ENCODE peak calls at places on chromosomes 7 and 10, in seven cellular contexts. V, M, F, O, U, J and B are unnamed samples. For H3K9me3 and H3K27me3, the result is how much of the 10 kb centered on the place peaks cover.

GRCh38 chr7:1142051-1142635 is 17.9 kb downstream of the ZFAND2A start:
- DNase-seq in V (no peak), J (peak), O (no peak), F (no peak), U (no peak), M (no peak), B (peak)

GRCh38 chr10:82814635-82815034 is 939.6 kb downstream of the NRG3 start:
- DNase-seq in O (no peak), V (no peak), U (no peak), J (no peak), F (no peak), M (no peak), B (peak)

GRCh38 chr7:44177570-44178131 is 11.6 kb downstream of the GCK start:
- DNase-seq in F (no peak), M (no peak), O (no peak), J (no peak), U (no peak), V (no peak), B (peak)

GRCh38 chr10:33381897-33382578 is 47.6 kb upstream of the NRP1 start:
- DNase-seq in M (no peak), O (no peak), V (no peak), F (peak), J (no peak), U (no peak), B (peak)

GRCh38 chr10:50650481-50650880 is 26.7 kb upstream of the SGMS1 start:
- DNase-seq in V (no peak), F (no peak), J (no peak), M (no peak), O (no peak), U (no peak), B (no peak)

GRCh38 chr7:151446412-151446811 is 6.5 kb upstream of the CRYGN start:
- DNase-seq in U (no peak), V (no peak), O (no peak), M (no peak), F (no peak), J (no peak), B (no peak)

GRCh38 chr7:157462840-157463239 is 126.0 kb downstream of the DNAJB6 start:
- DNase-seq in M (no peak), O (no peak), U (no peak), F (no peak), J (no peak), V (no peak), B (no peak)

GRCh38 chr7:24851791-24852190 is 94.5 kb upstream of the GSDME start:
- DNase-seq in F (peak), M (no peak), J (no peak), O (no peak), U (no peak), V (no peak), B (peak)

GRCh38 chr10:127441350-127442219 is 107.5 kb upstream of the NPS start:
- DNase-seq in J (no peak), V (no peak), F (no peak), O (peak), U (no peak), M (no peak), B (no peak)

GRCh38 chr10:35409094-35409582 is 72.8 kb downstream of the CCNY start:
- DNase-seq in O (peak), M (no peak), V (no peak), U (no peak), J (no peak), F (no peak), B (peak)

GRCh38 chr7:158811461-158811860 is 17.8 kb downstream of the ESYT2 start:
- DNase-seq in J (peak), F (no peak), O (peak), M (no peak), V (no peak), U (no peak), B (peak)

GRCh38 chr10:129919358-129919757 is 44.7 kb downstream of the EBF3 start:
- DNase-seq in M (no peak), F (no peak), J (no peak), V (no peak), U (no peak), O (no peak), B (no peak)

GRCh38 chr10:124886195-124886594 is 55.7 kb upstream of the ZRANB1 start:
- DNase-seq in J (no peak), M (no peak), O (no peak), V (no peak), F (no peak), U (no peak), B (peak)

GRCh38 chr10:77532068-77532467 is 105.5 kb downstream of the KCNMA1 start:
- DNase-seq in U (no peak), V (no peak), J (no peak), O (no peak), F (no peak), M (no peak), B (peak)

GRCh38 chr7:131370523-131370968 is 42.9 kb downstream of the MKLN1 start:
- DNase-seq in F (no peak), V (no peak), O (no peak), J (no peak), M (no peak), U (peak), B (peak)

GRCh38 chr7:20870977-20871376 is 84.3 kb upstream of the SP8 start:
- DNase-seq in M (no peak), J (no peak), V (no peak), F (no peak), U (no peak), O (no peak), B (no peak)

GRCh38 chr10:12483996-12484944 is 134.9 kb downstream of the CAMK1D start:
- DNase-seq in M (no peak), V (no peak), F (no peak), O (no peak), J (peak), U (no peak), B (peak)

GRCh38 chr10:98256692-98257091 is 11.3 kb downstream of the LOXL4 start:
- DNase-seq in M (no peak), J (no peak), V (no peak), U (no peak), F (no peak), O (no peak), B (no peak)

GRCh38 chr10:128375171-128375570 is 248.9 kb upstream of the MKI67 start:
- DNase-seq in U (no peak), M (no peak), F (no peak), J (peak), V (no peak), O (no peak), B (no peak)

GRCh38 chr7:156927571-156928405 is 21.7 kb upstream of the NOM1 start:
- DNase-seq in F (no peak), O (no peak), J (no peak), U (no peak), M (no peak), V (no peak), B (no peak)

GRCh38 chr10:96685297-96685696 is 35.0 kb downstream of the PIK3AP1 start:
- DNase-seq in J (no peak), U (no peak), F (no peak), M (no peak), O (no peak), V (no peak), B (peak)

GRCh38 chr10:23099079-23099478 is 3.7 kb downstream of the MSRB2 start:
- DNase-seq in U (no peak), O (no peak), F (no peak), J (no peak), V (no peak), M (no peak), B (no peak)

GRCh38 chr10:46254007-46254383 is 32.8 kb upstream of the ANTXRL start:
- DNase-seq in F (no peak), J (no peak), V (no peak), M (peak), U (no peak), O (no peak), B (no peak)

GRCh38 chr7:96415293-96415940 is 93.5 kb upstream of the SLC25A13 start:
- DNase-seq in O (no peak), M (peak), U (no peak), F (peak), J (peak), V (no peak), B (no peak)

GRCh38 chr10:123402021-123402420 is 247.8 kb downstream of the BUB3 start:
- DNase-seq in J (no peak), F (no peak), V (no peak), U (no peak), O (no peak), M (no peak), B (no peak)

GRCh38 chr7:150993511-150993910 is 2.7 kb downstream of the NOS3 start:
- DNase-seq in M (no peak), O (no peak), F (no peak), J (peak), V (no peak), U (no peak), B (no peak)

GRCh38 chr10:76353124-76353851 is 921.9 kb downstream of the LRMDA start:
- DNase-seq in M (no peak), O (no peak), U (no peak), F (no peak), V (no peak), J (no peak), B (no peak)

GRCh38 chr7:139896831-139897230 is 67.8 kb downstream of the TBXAS1 start:
- DNase-seq in F (no peak), M (no peak), V (no peak), J (peak), O (no peak), U (no peak), B (no peak)

GRCh38 chr7:90708841-90709317 is 112.8 kb downstream of the CDK14 start:
- DNase-seq in V (peak), O (peak), J (no peak), M (peak), F (peak), U (peak), B (peak)

GRCh38 chr10:130782467-130782866 is 529.1 kb downstream of the TCERG1L start:
- DNase-seq in F (peak), V (no peak), U (no peak), M (no peak), O (no peak), J (no peak), B (no peak)

GRCh38 chr10:26408858-26409494 is 29.2 kb upstream of the APBB1IP start:
- DNase-seq in J (no peak), F (no peak), M (no peak), U (no peak), V (no peak), O (no peak), B (no peak)

GRCh38 chr7:154587812-154588211 is 415.1 kb downstream of the PAXIP1 start:
- DNase-seq in V (no peak), O (no peak), U (no peak), F (no peak), J (no peak), M (no peak), B (no peak)

GRCh38 chr7:121582258-121582657 is 186.2 kb upstream of the FAM3C start:
- DNase-seq in F (no peak), V (no peak), M (no peak), U (no peak), J (no peak), O (no peak), B (no peak)

GRCh38 chr7:57399251-57399940 is 50.6 kb upstream of the ZNF716 start:
- DNase-seq in J (no peak), U (no peak), F (no peak), M (no peak), V (no peak), O (no peak), B (no peak)
- H3K9me3 ChIP-seq in J (under half), U (under half), F (half or more), M (under half), V (under half), O (under half), B (under half)

DNA sequence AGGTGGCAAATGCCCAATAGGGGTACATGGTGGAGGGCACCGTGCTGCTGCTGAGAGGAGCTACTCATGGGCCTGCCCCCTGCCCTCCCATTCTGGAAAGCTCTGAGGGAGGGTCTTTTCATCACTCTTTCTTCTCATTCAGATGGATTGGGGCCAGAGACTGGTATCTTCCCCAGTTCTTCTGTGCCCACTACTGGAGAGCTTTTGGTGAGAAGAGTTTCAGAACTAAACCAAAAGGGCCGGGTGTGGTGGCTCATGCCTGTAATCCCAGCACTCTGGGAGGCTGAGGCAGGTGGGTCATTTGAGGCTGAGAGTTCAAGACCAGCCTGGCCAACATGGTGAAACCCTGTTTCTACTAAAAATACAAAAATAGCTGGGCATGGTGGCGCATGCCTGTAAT is 12.5 kb downstream of the ADRA2A start:
- DNase-seq in V (no peak), O (no peak), F (no peak), J (no peak), M (no peak), U (no peak), B (no peak)
- H3K27me3 ChIP-seq in V (under half), O (under half), F (under half), J (under half), M (under half), U (under half), B (under half)

GRCh38 chr7:28607179-28607578 is 194.9 kb downstream of the CREB5 start:
- DNase-seq in V (no peak), U (no peak), O (no peak), M (no peak), F (no peak), J (no peak), B (peak)

GRCh38 chr7:28599411-28599810 is 187.1 kb downstream of the CREB5 start:
- DNase-seq in M (no peak), V (no peak), U (no peak), O (no peak), J (no peak), F (no peak), B (no peak)

GRCh38 chr7:28605427-28605826 is 193.1 kb downstream of the CREB5 start:
- DNase-seq in J (no peak), M (no peak), O (no peak), V (no peak), U (no peak), F (no peak), B (no peak)

GRCh38 chr7:28597284-28597683 is 185.0 kb downstream of the CREB5 start:
- DNase-seq in J (no peak), O (no peak), F (no peak), U (no peak), M (no peak), V (no peak), B (no peak)

DNA sequence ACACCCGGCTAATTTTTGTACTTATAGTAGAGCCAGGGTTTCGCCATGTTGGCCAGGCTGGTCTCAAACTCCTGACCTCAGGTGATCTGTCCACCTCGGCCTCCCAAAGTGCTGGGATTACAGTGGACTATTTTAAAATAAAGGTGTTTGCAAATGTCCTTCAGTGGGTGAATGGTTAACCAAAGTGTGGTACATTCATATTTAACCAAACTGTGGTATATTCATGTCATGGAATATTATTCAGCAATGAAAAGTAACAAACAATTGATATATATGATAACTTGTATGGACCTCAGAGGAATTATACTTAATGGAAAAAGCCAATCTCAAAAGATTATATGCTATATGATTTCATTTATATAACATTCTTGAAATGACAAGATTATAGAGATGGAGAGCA is 190.0 kb downstream of the CREB5 start:
- DNase-seq in J (no peak), U (no peak), F (no peak), M (no peak), V (no peak), O (no peak), B (no peak)
- H3K9me3 ChIP-seq in J (under half), U (under half), F (under half), M (under half), V (under half), O (under half), B (under half)

DNA sequence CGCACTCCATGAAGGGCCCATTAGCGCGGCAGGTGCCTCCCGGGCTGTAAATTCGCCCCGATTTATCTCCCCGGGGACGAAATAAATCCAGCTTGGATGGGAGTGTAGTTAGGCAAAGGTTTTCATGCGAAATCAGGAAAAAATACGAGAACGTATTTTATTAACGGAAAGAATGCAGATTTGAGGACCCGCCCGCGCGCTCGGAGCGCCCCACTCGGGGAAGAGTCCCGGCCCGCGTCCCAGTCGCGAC is 257 bp upstream of the NKX6-2 start:
- DNase-seq in V (no peak), F (no peak), O (no peak), J (no peak), U (no peak), M (no peak), B (no peak)
- H3K27me3 ChIP-seq in V (under half), F (under half), O (under half), J (under half), U (under half), M (half or more), B (under half)

DNA sequence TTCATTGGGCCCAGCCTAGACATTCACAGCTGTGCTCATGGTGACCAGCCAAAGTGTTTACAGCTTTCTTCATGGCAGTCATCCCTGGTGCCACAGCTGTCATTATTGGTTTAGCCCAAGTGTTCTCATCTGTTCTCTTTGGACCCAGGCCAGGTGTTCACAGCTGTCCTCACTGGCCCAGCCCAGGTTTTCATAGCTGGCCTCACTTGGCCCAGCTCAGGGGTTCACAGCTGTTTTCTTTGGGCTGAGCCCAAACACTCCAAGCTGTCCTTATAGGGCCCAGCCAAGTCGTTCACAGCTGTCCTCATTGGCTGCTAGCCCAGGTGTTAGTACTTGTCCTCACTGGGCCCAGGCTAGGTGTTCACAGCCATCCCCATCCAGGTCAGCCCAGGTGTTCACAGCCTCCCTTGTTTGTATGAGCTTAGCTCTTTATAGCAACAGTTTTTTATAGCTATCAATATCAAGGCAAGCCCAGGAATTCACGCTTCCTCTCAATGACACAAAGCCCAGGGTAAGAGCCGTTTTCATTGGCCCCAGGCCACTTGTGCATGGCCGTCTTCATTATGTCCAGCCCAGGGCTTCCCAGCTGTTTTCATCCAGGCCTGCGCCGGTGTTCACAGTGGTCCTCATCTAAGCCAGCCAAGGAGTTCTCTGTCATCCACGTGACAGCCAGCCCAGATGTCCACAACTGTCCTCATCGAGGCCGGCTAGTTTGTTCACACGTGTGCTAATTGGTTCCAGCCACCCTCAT is 11.6 kb downstream of the FRG2B start:
- DNase-seq in U (no peak), F (no peak), M (no peak), O (peak), J (no peak), V (no peak), B (no peak)
- H3K9me3 ChIP-seq in U (under half), F (under half), M (under half), O (under half), J (under half), V (under half), B (under half)

DNA sequence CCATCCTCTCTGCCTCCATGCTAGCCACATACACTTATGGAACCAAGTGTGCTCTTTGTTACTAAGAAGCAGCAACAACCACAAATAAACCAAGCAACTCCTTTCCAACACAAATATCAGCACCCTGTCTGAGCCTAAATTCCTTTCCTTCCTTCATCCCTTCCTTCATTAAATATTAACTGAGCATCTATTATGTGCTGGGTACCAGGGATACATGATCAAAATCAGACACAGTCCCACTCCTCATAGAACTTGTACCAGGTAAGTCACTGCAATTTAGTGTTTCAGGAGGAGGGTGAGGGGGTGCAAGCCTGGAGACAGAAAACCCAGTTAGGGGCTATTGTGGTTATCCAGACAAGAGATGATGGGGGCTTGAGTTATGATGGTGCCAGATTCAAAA is 10.8 kb downstream of the CREB5 start:
- DNase-seq in J (no peak), V (no peak), O (no peak), M (no peak), U (no peak), F (no peak), B (no peak)
- H3K27me3 ChIP-seq in J (under half), V (half or more), O (under half), M (under half), U (under half), F (under half), B (under half)

GRCh38 chr7:56639173-56639746 is 493.0 kb downstream of the ZNF479 start:
- DNase-seq in F (no peak), J (no peak), O (no peak), V (no peak), U (no peak), M (no peak), B (no peak)
- H3K9me3 ChIP-seq in F (half or more), J (under half), O (under half), V (under half), U (half or more), M (under half), B (under half)

DNA sequence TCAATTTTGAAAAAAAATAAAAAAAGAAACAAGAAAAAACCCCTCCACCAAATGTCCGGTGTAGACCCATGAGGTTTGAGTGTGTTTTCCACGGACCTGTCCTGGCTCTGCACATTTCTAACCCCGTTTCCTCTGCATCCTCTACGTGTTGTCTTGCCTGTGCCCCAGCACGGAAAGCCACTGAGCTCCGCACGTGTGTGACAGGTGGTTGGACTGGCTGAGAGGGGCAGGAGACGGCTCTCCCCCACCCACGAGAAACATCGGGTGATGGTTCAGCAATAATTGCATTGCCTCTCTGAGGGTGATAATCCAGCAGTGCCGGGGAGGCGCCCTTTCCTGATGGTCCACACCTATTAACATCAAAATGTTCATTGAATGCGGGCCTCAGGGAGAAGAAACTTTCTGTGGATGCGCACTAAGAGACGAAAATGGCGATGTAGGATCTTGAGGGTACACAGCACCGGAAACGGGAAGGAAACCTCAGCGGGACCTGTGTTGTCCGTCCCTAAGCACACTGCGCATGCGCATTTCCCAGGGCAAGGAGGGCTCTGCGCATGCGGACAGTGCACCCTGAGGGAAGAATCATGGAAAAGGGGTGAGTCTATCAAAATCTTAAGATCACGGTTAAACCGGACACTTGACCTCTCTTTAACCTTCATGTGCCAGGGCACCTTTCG is 470.1 kb upstream of the ADARB2 start:
- DNase-seq in U (no peak), F (no peak), J (no peak), M (no peak), O (no peak), V (no peak), B (no peak)
- H3K27me3 ChIP-seq in U (under half), F (under half), J (under half), M (under half), O (under half), V (under half), B (under half)